ENCODE peak calls at places on chromosomes 13 and 19, in seven cellular contexts. C is osteocyte; G is AG09309; S is breast epithelium; V is CD4-positive, alpha-beta T cell; H is HCT116; W is neural progenitor cell. F is an unnamed sample.

GRCh38 chr19:17680235-17680722 is 7.9 kb downstream of the UNC13A start:
- DNase-seq in V (no peak), S (no peak), H (peak), C (peak), G (peak), W (peak), F (peak)

GRCh38 chr13:97757807-97758206 is 195.7 kb upstream of the IPO5 start:
- DNase-seq in C (no peak), W (no peak), V (no peak), H (no peak), S (no peak), G (no peak), F (no peak)

GRCh38 chr19:5090780-5091575 is 122.1 kb downstream of the KDM4B start:
- DNase-seq in S (no peak), G (peak), V (no peak), H (no peak), C (no peak), W (peak), F (no peak)

GRCh38 chr19:15200575-15201364 is at the start of gene NOTCH3:
- DNase-seq in C (no peak), H (no peak), S (no peak), W (peak), G (no peak), V (no peak), F (no peak)

GRCh38 chr13:103039183-103039582 is 27.0 kb downstream of the SLC10A2 start:
- DNase-seq in V (no peak), G (no peak), C (no peak), S (no peak), W (no peak), H (no peak), F (no peak)

GRCh38 chr13:33018886-33019285 is 2.7 kb downstream of the KL start:
- DNase-seq in G (no peak), H (no peak), C (no peak), S (no peak), W (no peak), V (no peak), F (no peak)

GRCh38 chr13:29125145-29125933 is 305.2 kb downstream of the MTUS2 start:
- DNase-seq in V (no peak), W (no peak), C (no peak), S (no peak), G (no peak), H (no peak), F (no peak)

GRCh38 chr19:14198384-14199376 is 7.3 kb downstream of the ADGRL1 start:
- DNase-seq in G (no peak), W (no peak), C (no peak), V (no peak), H (no peak), S (no peak), F (no peak)

GRCh38 chr19:53308339-53308811 is 25.2 kb upstream of the ZNF845 start:
- DNase-seq in G (no peak), H (no peak), S (no peak), V (no peak), C (peak), W (peak), F (no peak)

GRCh38 chr19:39736088-39736487 is 1.7 kb downstream of the CLC start:
- DNase-seq in W (no peak), C (no peak), G (no peak), S (no peak), H (no peak), V (no peak), F (no peak)

GRCh38 chr13:53121131-53121773 is 92.6 kb downstream of the OLFM4 start:
- DNase-seq in C (no peak), H (no peak), G (no peak), W (no peak), S (no peak), V (no peak), F (no peak)

GRCh38 chr13:33108620-33109019 is 92.4 kb downstream of the KL start:
- DNase-seq in C (no peak), W (no peak), H (no peak), G (no peak), S (no peak), V (no peak), F (no peak)

GRCh38 chr19:2912306-2912705 is 11.6 kb downstream of the ZNF57 start:
- DNase-seq in S (no peak), V (no peak), G (no peak), C (no peak), H (no peak), W (no peak), F (no peak)

GRCh38 chr13:37621811-37622361 is 23.3 kb upstream of the POSTN start:
- DNase-seq in S (no peak), H (no peak), C (no peak), G (peak), W (no peak), V (no peak), F (no peak)

GRCh38 chr13:20254076-20254475 is 22.0 kb upstream of the GJB6 start:
- DNase-seq in H (no peak), V (no peak), S (no peak), G (no peak), W (no peak), C (no peak), F (no peak)

GRCh38 chr13:93172109-93172508 is 54.5 kb upstream of the GPC6 start:
- DNase-seq in H (no peak), V (no peak), G (no peak), C (no peak), W (peak), S (no peak), F (no peak)

GRCh38 chr13:71865858-71866172 is 1.2 kb downstream of the DACH1 start:
- DNase-seq in C (no peak), S (no peak), G (no peak), V (no peak), H (no peak), W (peak), F (no peak)

GRCh38 chr19:13001502-13002388 is 6.5 kb downstream of the NFIX start:
- DNase-seq in H (no peak), G (no peak), W (no peak), V (no peak), S (peak), C (no peak), F (no peak)

GRCh38 chr13:67063036-67063435 is 167.1 kb downstream of the PCDH9 start:
- DNase-seq in H (no peak), S (no peak), W (no peak), V (no peak), G (no peak), C (no peak), F (no peak)

GRCh38 chr13:42466609-42467008 is 107.3 kb upstream of the TNFSF11 start:
- DNase-seq in C (no peak), S (no peak), G (no peak), H (no peak), W (no peak), V (no peak), F (no peak)

GRCh38 chr13:73092831-73093230 is 34.0 kb downstream of the KLF5 start:
- DNase-seq in V (no peak), S (no peak), H (no peak), G (no peak), W (no peak), C (no peak), F (no peak)

GRCh38 chr19:51777570-51778460 is 16.8 kb downstream of the FPR2 start:
- DNase-seq in V (peak), S (no peak), C (no peak), G (peak), W (peak), H (peak), F (no peak)

GRCh38 chr19:8087876-8088275 is 35.3 kb downstream of the CCL25 start:
- DNase-seq in V (no peak), C (no peak), S (no peak), G (no peak), H (no peak), W (no peak), F (no peak)
- TF ChIP-seq CTCF in V (no peak), C (no peak), S (no peak), G (no peak), H (no peak), W (no peak), F (no peak)

GRCh38 chr13:45194081-45194939 is 6.5 kb downstream of the KCTD4 start:
- DNase-seq in H (no peak), C (no peak), V (no peak), S (no peak), G (no peak), W (peak), F (no peak)
- TF ChIP-seq CTCF in H (no peak), C (peak), V (no peak), S (peak), G (peak), W (peak), F (no peak)

GRCh38 chr19:57583521-57584416 is at the start of gene ZIK1:
- DNase-seq in W (peak), C (peak), S (peak), G (peak), H (no peak), V (peak), F (peak)
- TF ChIP-seq CTCF in W (peak), C (peak), S (peak), G (peak), H (no peak), V (no peak), F (no peak)

GRCh38 chr13:31913459-31913858 is 118.1 kb upstream of the FRY start:
- DNase-seq in C (no peak), H (no peak), S (no peak), G (peak), W (no peak), V (no peak), F (no peak)
- TF ChIP-seq CTCF in C (no peak), H (no peak), S (peak), G (peak), W (no peak), V (no peak), F (no peak)

GRCh38 chr13:44648392-44649117 is 72.4 kb upstream of the TSC22D1 start:
- DNase-seq in V (no peak), G (no peak), H (peak), W (no peak), C (no peak), S (no peak), F (no peak)
- TF ChIP-seq CTCF in V (peak), G (no peak), H (peak), W (peak), C (peak), S (peak), F (peak)

GRCh38 chr13:27621116-27621365 is 651 bp upstream of the POLR1D start:
- DNase-seq in V (no peak), G (no peak), S (no peak), W (no peak), H (peak), C (no peak), F (no peak)

GRCh38 chr13:27622881-27623280 is 1.2 kb downstream of the POLR1D start:
- DNase-seq in V (no peak), W (no peak), S (no peak), C (no peak), H (no peak), G (no peak), F (no peak)

GRCh38 chr13:27621366-27622101 is at the start of gene POLR1D:
- DNase-seq in C (peak), H (peak), S (peak), V (peak), W (peak), G (no peak), F (peak)

GRCh38 chr13:27620377-27621115 is at the start of gene LNX2:
- DNase-seq in S (peak), C (peak), G (peak), H (peak), V (peak), W (peak), F (peak)

GRCh38 chr13:27622102-27622820 is 569 bp downstream of the POLR1D start:
- DNase-seq in G (no peak), C (no peak), S (no peak), V (no peak), H (no peak), W (no peak), F (no peak)
- TF ChIP-seq CTCF in G (peak), C (peak), S (no peak), V (no peak), H (no peak), W (peak), F (no peak)

GRCh38 chr19:34588249-34588648 is 88.7 kb downstream of the SCGB2B2 start:
- DNase-seq in C (no peak), V (no peak), W (no peak), H (peak), S (no peak), G (no peak), F (no peak)
- TF ChIP-seq CTCF in C (no peak), V (no peak), W (no peak), H (no peak), S (no peak), G (no peak), F (no peak)

GRCh38 chr13:101594936-101595335 is 142.5 kb downstream of the ITGBL1 start:
- DNase-seq in H (no peak), S (no peak), W (no peak), G (no peak), V (no peak), C (no peak), F (no peak)

DNA sequence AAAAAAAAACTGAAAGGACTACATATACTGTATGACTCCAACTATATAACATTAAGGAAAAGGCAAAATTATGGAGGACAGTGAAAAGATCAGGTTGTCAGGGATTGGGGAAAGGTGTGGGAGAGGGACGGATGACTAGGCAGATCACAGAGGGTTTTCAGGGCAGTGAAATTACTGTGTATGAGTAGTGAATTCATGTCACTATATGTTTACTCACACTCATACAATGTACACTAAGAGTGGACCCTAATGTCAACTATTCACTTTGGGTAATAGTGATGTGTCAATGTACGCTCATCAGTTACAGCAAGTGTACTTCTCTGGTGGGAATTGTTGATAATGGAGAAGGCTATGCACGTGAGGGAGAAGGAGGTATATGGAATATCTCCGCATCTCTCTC is 144.3 kb downstream of the ITGBL1 start:
- DNase-seq in V (no peak), C (no peak), S (no peak), W (no peak), G (no peak), H (no peak), F (no peak)
- TF ChIP-seq CTCF in V (no peak), C (no peak), S (no peak), W (no peak), G (no peak), H (no peak), F (no peak)

GRCh38 chr13:99525967-99526366 is 24.7 kb downstream of the TM9SF2 start:
- DNase-seq in S (no peak), V (no peak), G (no peak), W (no peak), H (no peak), C (no peak), F (no peak)

GRCh38 chr13:99527346-99527745 is 26.1 kb downstream of the TM9SF2 start:
- DNase-seq in S (no peak), V (no peak), G (no peak), H (no peak), W (no peak), C (no peak), F (no peak)

GRCh38 chr13:99526549-99526948 is 25.3 kb downstream of the TM9SF2 start:
- DNase-seq in V (no peak), H (no peak), W (peak), G (no peak), S (no peak), C (no peak), F (no peak)

GRCh38 chr13:99523838-99524237 is 22.6 kb downstream of the TM9SF2 start:
- DNase-seq in S (no peak), C (no peak), V (no peak), H (no peak), G (no peak), W (no peak), F (no peak)

GRCh38 chr13:99528547-99528946 is 27.3 kb downstream of the TM9SF2 start:
- DNase-seq in V (no peak), S (no peak), G (no peak), W (peak), H (no peak), C (no peak), F (no peak)
- TF ChIP-seq CTCF in V (peak), S (no peak), G (no peak), W (peak), H (no peak), C (peak), F (no peak)